ENCODE peak calls at places on chromosomes 12 and 14, in eight cellular contexts. X is fibroblast of gingiva, M is esophagus muscularis mucosa, Z is lung, K is heart right ventricle, C is neural crest cell, E is activated T-helper 1 cell treated with Interleukin-2 at 50 U/mL for 16 hours, D is Peyer's patch. T is an unnamed sample.

GRCh38 chr12:38139456-38139855 is 177.1 kb upstream of the ALG10B start:
- DNase-seq in X (no peak), M (no peak), Z (no peak), K (no peak), C (no peak), E (no peak), D (no peak), T (no peak)

GRCh38 chr12:12015073-12015685 is 55.6 kb upstream of the BCL2L14 start:
- DNase-seq in X (no peak), M (no peak), Z (no peak), K (no peak), C (no peak), E (no peak), D (no peak), T (no peak)

GRCh38 chr12:26319511-26319910 is 124.1 kb downstream of the SSPN start:
- DNase-seq in X (peak), M (no peak), Z (peak), K (peak), C (no peak), E (no peak), D (no peak), T (peak)

GRCh38 chr12:110739488-110739887 is 3.2 kb downstream of the PPP1CC start:
- DNase-seq in X (no peak), M (no peak), Z (no peak), K (no peak), C (no peak), E (no peak), D (no peak), T (no peak)

GRCh38 chr14:91356218-91356763 is 61.3 kb downstream of the CCDC88C start:
- DNase-seq in X (no peak), M (no peak), Z (no peak), K (no peak), C (no peak), E (no peak), D (no peak), T (no peak)

GRCh38 chr14:33814010-33814409 is 136.9 kb downstream of the EGLN3 start:
- DNase-seq in X (no peak), M (no peak), Z (no peak), K (no peak), C (no peak), E (no peak), D (no peak), T (no peak)

GRCh38 chr12:105659355-105660075 is 329.0 kb downstream of the C12orf75 start:
- DNase-seq in X (no peak), M (no peak), Z (no peak), K (peak), C (no peak), E (no peak), D (no peak), T (no peak)

GRCh38 chr12:112103758-112104504 is 4.7 kb downstream of the NAA25 start:
- DNase-seq in X (no peak), M (no peak), Z (no peak), K (no peak), C (no peak), E (no peak), D (no peak), T (no peak)

GRCh38 chr14:73238262-73238852 is 1.1 kb downstream of the PAPLN start:
- DNase-seq in X (peak), M (no peak), Z (no peak), K (no peak), C (no peak), E (no peak), D (no peak), T (no peak)

GRCh38 chr12:121036810-121037326 is 2.2 kb downstream of the OASL start:
- DNase-seq in X (peak), M (no peak), Z (no peak), K (no peak), C (no peak), E (no peak), D (no peak), T (no peak)

GRCh38 chr12:12358528-12358927 is 1.6 kb downstream of the BORCS5 start:
- DNase-seq in X (no peak), M (no peak), Z (no peak), K (no peak), C (no peak), E (no peak), D (no peak), T (no peak)

GRCh38 chr12:131114331-131114730 is 160.6 kb downstream of the ADGRD1 start:
- DNase-seq in X (no peak), M (no peak), Z (no peak), K (no peak), C (no peak), E (no peak), D (no peak), T (no peak)

GRCh38 chr12:101238806-101239329 is 28.8 kb upstream of the SLC5A8 start:
- DNase-seq in X (no peak), M (no peak), Z (no peak), K (no peak), C (no peak), E (no peak), D (no peak), T (no peak)

T was measured in pancreas.